ENCODE peak calls at places on chromosome 19, in nine cellular contexts. One of them, this sample, is unnamed.

GRCh38 chr19:45927565-45928261 is 13.1 kb upstream of the NANOS2 start:
- DNase-seq in activated CD4-positive, alpha-beta T cell treated with anti-CD3 and anti-CD28 coated beads, Interleukin-2, amount 50 U/mL, for 1 hour: peak
- DNase-seq in small intestine: peak
- DNase-seq in caudate nucleus: peak
- DNase-seq in uterus: peak
- DNase-seq in hypothalamus: peak
- DNase-seq in T-helper 1 cell: peak
- DNase-seq in SHP77: peak
- DNase-seq in H7: peak
- DNase-seq in this sample: peak

GRCh38 chr19:49447485-49448431 is 3.9 kb downstream of the PIH1D1 start:
- DNase-seq in activated CD4-positive, alpha-beta T cell treated with anti-CD3 and anti-CD28 coated beads, Interleukin-2, amount 50 U/mL, for 1 hour: no peak
- DNase-seq in small intestine: no peak
- DNase-seq in caudate nucleus: no peak
- DNase-seq in uterus: peak
- DNase-seq in hypothalamus: no peak
- DNase-seq in T-helper 1 cell: no peak
- DNase-seq in SHP77: no peak
- DNase-seq in H7: peak
- DNase-seq in this sample: no peak

GRCh38 chr19:12527034-12527836 is 24.0 kb downstream of the ZNF564 start:
- DNase-seq in activated CD4-positive, alpha-beta T cell treated with anti-CD3 and anti-CD28 coated beads, Interleukin-2, amount 50 U/mL, for 1 hour: no peak
- DNase-seq in small intestine: peak
- DNase-seq in caudate nucleus: no peak
- DNase-seq in uterus: no peak
- DNase-seq in hypothalamus: no peak
- DNase-seq in T-helper 1 cell: peak
- DNase-seq in SHP77: no peak
- DNase-seq in H7: no peak
- DNase-seq in this sample: no peak

GRCh38 chr19:51726049-51726448 is 2.3 kb upstream of the HAS1 start:
- DNase-seq in activated CD4-positive, alpha-beta T cell treated with anti-CD3 and anti-CD28 coated beads, Interleukin-2, amount 50 U/mL, for 1 hour: no peak
- DNase-seq in small intestine: no peak
- DNase-seq in caudate nucleus: peak
- DNase-seq in uterus: no peak
- DNase-seq in hypothalamus: peak
- DNase-seq in T-helper 1 cell: no peak
- DNase-seq in SHP77: no peak
- DNase-seq in H7: no peak
- DNase-seq in this sample: peak

GRCh38 chr19:42276284-42276683 is 7.2 kb downstream of the CIC start:
- DNase-seq in activated CD4-positive, alpha-beta T cell treated with anti-CD3 and anti-CD28 coated beads, Interleukin-2, amount 50 U/mL, for 1 hour: no peak
- DNase-seq in small intestine: no peak
- DNase-seq in caudate nucleus: no peak
- DNase-seq in uterus: no peak
- DNase-seq in hypothalamus: no peak
- DNase-seq in T-helper 1 cell: no peak
- DNase-seq in SHP77: no peak
- DNase-seq in H7: no peak
- DNase-seq in this sample: no peak

GRCh38 chr19:2333807-2334211 is 5.3 kb downstream of the SPPL2B start:
- DNase-seq in activated CD4-positive, alpha-beta T cell treated with anti-CD3 and anti-CD28 coated beads, Interleukin-2, amount 50 U/mL, for 1 hour: no peak
- DNase-seq in small intestine: peak
- DNase-seq in caudate nucleus: peak
- DNase-seq in uterus: no peak
- DNase-seq in hypothalamus: no peak
- DNase-seq in T-helper 1 cell: no peak
- DNase-seq in SHP77: peak
- DNase-seq in H7: peak
- DNase-seq in this sample: no peak

GRCh38 chr19:45099465-45100201 is 6.7 kb downstream of the PPP1R37 start:
- DNase-seq in activated CD4-positive, alpha-beta T cell treated with anti-CD3 and anti-CD28 coated beads, Interleukin-2, amount 50 U/mL, for 1 hour: no peak
- DNase-seq in small intestine: peak
- DNase-seq in caudate nucleus: no peak
- DNase-seq in uterus: no peak
- DNase-seq in hypothalamus: no peak
- DNase-seq in T-helper 1 cell: no peak
- DNase-seq in SHP77: no peak
- DNase-seq in H7: peak
- DNase-seq in this sample: no peak

GRCh38 chr19:4524808-4525562 is 6.7 kb upstream of the PLIN4 start:
- DNase-seq in activated CD4-positive, alpha-beta T cell treated with anti-CD3 and anti-CD28 coated beads, Interleukin-2, amount 50 U/mL, for 1 hour: peak
- DNase-seq in small intestine: peak
- DNase-seq in caudate nucleus: no peak
- DNase-seq in uterus: no peak
- DNase-seq in hypothalamus: no peak
- DNase-seq in T-helper 1 cell: peak
- DNase-seq in SHP77: peak
- DNase-seq in H7: peak
- DNase-seq in this sample: no peak

GRCh38 chr19:55265173-55265572 is 6.4 kb upstream of the PPP6R1 start:
- DNase-seq in activated CD4-positive, alpha-beta T cell treated with anti-CD3 and anti-CD28 coated beads, Interleukin-2, amount 50 U/mL, for 1 hour: no peak
- DNase-seq in small intestine: no peak
- DNase-seq in caudate nucleus: no peak
- DNase-seq in uterus: no peak
- DNase-seq in hypothalamus: no peak
- DNase-seq in T-helper 1 cell: no peak
- DNase-seq in SHP77: no peak
- DNase-seq in H7: no peak
- DNase-seq in this sample: no peak

GRCh38 chr19:49173198-49173597 is 15.6 kb downstream of the TRPM4 start:
- DNase-seq in activated CD4-positive, alpha-beta T cell treated with anti-CD3 and anti-CD28 coated beads, Interleukin-2, amount 50 U/mL, for 1 hour: no peak
- DNase-seq in small intestine: no peak
- DNase-seq in caudate nucleus: no peak
- DNase-seq in uterus: no peak
- DNase-seq in hypothalamus: no peak
- DNase-seq in T-helper 1 cell: no peak
- DNase-seq in SHP77: no peak
- DNase-seq in H7: no peak
- DNase-seq in this sample: no peak

GRCh38 chr19:45906221-45906620 is 3.8 kb upstream of the MYPOP start:
- DNase-seq in activated CD4-positive, alpha-beta T cell treated with anti-CD3 and anti-CD28 coated beads, Interleukin-2, amount 50 U/mL, for 1 hour: no peak
- DNase-seq in small intestine: no peak
- DNase-seq in caudate nucleus: no peak
- DNase-seq in uterus: no peak
- DNase-seq in hypothalamus: no peak
- DNase-seq in T-helper 1 cell: no peak
- DNase-seq in SHP77: no peak
- DNase-seq in H7: no peak
- DNase-seq in this sample: no peak

GRCh38 chr19:52602931-52603330 is 32.8 kb downstream of the ZNF701 start:
- DNase-seq in activated CD4-positive, alpha-beta T cell treated with anti-CD3 and anti-CD28 coated beads, Interleukin-2, amount 50 U/mL, for 1 hour: no peak
- DNase-seq in small intestine: no peak
- DNase-seq in caudate nucleus: no peak
- DNase-seq in uterus: no peak
- DNase-seq in hypothalamus: no peak
- DNase-seq in T-helper 1 cell: no peak
- DNase-seq in SHP77: no peak
- DNase-seq in H7: no peak
- DNase-seq in this sample: no peak

GRCh38 chr19:51564791-51565190 is 6.3 kb upstream of the ZNF175 start:
- DNase-seq in activated CD4-positive, alpha-beta T cell treated with anti-CD3 and anti-CD28 coated beads, Interleukin-2, amount 50 U/mL, for 1 hour: no peak
- DNase-seq in small intestine: no peak
- DNase-seq in caudate nucleus: no peak
- DNase-seq in uterus: no peak
- DNase-seq in hypothalamus: no peak
- DNase-seq in T-helper 1 cell: no peak
- DNase-seq in SHP77: no peak
- DNase-seq in H7: no peak
- DNase-seq in this sample: no peak

GRCh38 chr19:289651-290538 is 1.3 kb downstream of the PLPP2 start:
- DNase-seq in activated CD4-positive, alpha-beta T cell treated with anti-CD3 and anti-CD28 coated beads, Interleukin-2, amount 50 U/mL, for 1 hour: peak
- DNase-seq in small intestine: peak
- DNase-seq in caudate nucleus: no peak
- DNase-seq in uterus: peak
- DNase-seq in hypothalamus: no peak
- DNase-seq in T-helper 1 cell: peak
- DNase-seq in SHP77: peak
- DNase-seq in H7: peak
- DNase-seq in this sample: no peak

GRCh38 chr19:38507551-38508127 is 74.1 kb downstream of the RYR1 start:
- DNase-seq in activated CD4-positive, alpha-beta T cell treated with anti-CD3 and anti-CD28 coated beads, Interleukin-2, amount 50 U/mL, for 1 hour: no peak
- DNase-seq in small intestine: no peak
- DNase-seq in caudate nucleus: no peak
- DNase-seq in uterus: no peak
- DNase-seq in hypothalamus: no peak
- DNase-seq in T-helper 1 cell: no peak
- DNase-seq in SHP77: no peak
- DNase-seq in H7: no peak
- DNase-seq in this sample: no peak

GRCh38 chr19:19329199-19329598 is 8.6 kb downstream of the MAU2 start:
- DNase-seq in activated CD4-positive, alpha-beta T cell treated with anti-CD3 and anti-CD28 coated beads, Interleukin-2, amount 50 U/mL, for 1 hour: no peak
- DNase-seq in small intestine: no peak
- DNase-seq in caudate nucleus: no peak
- DNase-seq in uterus: no peak
- DNase-seq in hypothalamus: no peak
- DNase-seq in T-helper 1 cell: peak
- DNase-seq in SHP77: no peak
- DNase-seq in H7: no peak
- DNase-seq in this sample: no peak

GRCh38 chr19:35903550-35904179 is 1.3 kb downstream of the HCST start:
- DNase-seq in activated CD4-positive, alpha-beta T cell treated with anti-CD3 and anti-CD28 coated beads, Interleukin-2, amount 50 U/mL, for 1 hour: peak
- DNase-seq in small intestine: peak
- DNase-seq in caudate nucleus: peak
- DNase-seq in uterus: peak
- DNase-seq in hypothalamus: peak
- DNase-seq in T-helper 1 cell: peak
- DNase-seq in SHP77: peak
- DNase-seq in H7: peak
- DNase-seq in this sample: peak

GRCh38 chr19:8484331-8484894 is 18.0 kb downstream of the PRAM1 start:
- DNase-seq in activated CD4-positive, alpha-beta T cell treated with anti-CD3 and anti-CD28 coated beads, Interleukin-2, amount 50 U/mL, for 1 hour: no peak
- DNase-seq in small intestine: peak
- DNase-seq in caudate nucleus: no peak
- DNase-seq in uterus: no peak
- DNase-seq in hypothalamus: no peak
- DNase-seq in T-helper 1 cell: no peak
- DNase-seq in SHP77: no peak
- DNase-seq in H7: no peak
- DNase-seq in this sample: no peak

GRCh38 chr19:16703677-16704076 is 16.0 kb upstream of the NWD1 start:
- DNase-seq in activated CD4-positive, alpha-beta T cell treated with anti-CD3 and anti-CD28 coated beads, Interleukin-2, amount 50 U/mL, for 1 hour: no peak
- DNase-seq in small intestine: no peak
- DNase-seq in caudate nucleus: no peak
- DNase-seq in uterus: no peak
- DNase-seq in hypothalamus: no peak
- DNase-seq in T-helper 1 cell: no peak
- DNase-seq in SHP77: no peak
- DNase-seq in H7: no peak
- DNase-seq in this sample: no peak

GRCh38 chr19:6250024-6250605 is 29.7 kb downstream of the MLLT1 start:
- DNase-seq in activated CD4-positive, alpha-beta T cell treated with anti-CD3 and anti-CD28 coated beads, Interleukin-2, amount 50 U/mL, for 1 hour: no peak
- DNase-seq in small intestine: no peak
- DNase-seq in caudate nucleus: no peak
- DNase-seq in uterus: no peak
- DNase-seq in hypothalamus: no peak
- DNase-seq in T-helper 1 cell: no peak
- DNase-seq in SHP77: no peak
- DNase-seq in H7: no peak
- DNase-seq in this sample: no peak

GRCh38 chr19:47035495-47036232 is 12.8 kb downstream of the TMEM160 start:
- DNase-seq in activated CD4-positive, alpha-beta T cell treated with anti-CD3 and anti-CD28 coated beads, Interleukin-2, amount 50 U/mL, for 1 hour: peak
- DNase-seq in small intestine: peak
- DNase-seq in caudate nucleus: peak
- DNase-seq in uterus: peak
- DNase-seq in hypothalamus: peak
- DNase-seq in T-helper 1 cell: peak
- DNase-seq in SHP77: peak
- DNase-seq in H7: peak
- DNase-seq in this sample: peak

GRCh38 chr19:39438270-39438934 is 2.7 kb upstream of the RPS16 start:
- DNase-seq in activated CD4-positive, alpha-beta T cell treated with anti-CD3 and anti-CD28 coated beads, Interleukin-2, amount 50 U/mL, for 1 hour: no peak
- DNase-seq in small intestine: no peak
- DNase-seq in caudate nucleus: no peak
- DNase-seq in uterus: no peak
- DNase-seq in hypothalamus: no peak
- DNase-seq in T-helper 1 cell: no peak
- DNase-seq in SHP77: no peak
- DNase-seq in H7: no peak
- DNase-seq in this sample: no peak

GRCh38 chr19:35143231-35143715 is at the start of gene FXYD7:
- DNase-seq in activated CD4-positive, alpha-beta T cell treated with anti-CD3 and anti-CD28 coated beads, Interleukin-2, amount 50 U/mL, for 1 hour: no peak
- DNase-seq in small intestine: no peak
- DNase-seq in caudate nucleus: no peak
- DNase-seq in uterus: peak
- DNase-seq in hypothalamus: no peak
- DNase-seq in T-helper 1 cell: no peak
- DNase-seq in SHP77: no peak
- DNase-seq in H7: peak
- DNase-seq in this sample: no peak

GRCh38 chr19:2252481-2253105 is 3.5 kb downstream of the AMH start:
- DNase-seq in activated CD4-positive, alpha-beta T cell treated with anti-CD3 and anti-CD28 coated beads, Interleukin-2, amount 50 U/mL, for 1 hour: no peak
- DNase-seq in small intestine: no peak
- DNase-seq in caudate nucleus: no peak
- DNase-seq in uterus: no peak
- DNase-seq in hypothalamus: no peak
- DNase-seq in T-helper 1 cell: no peak
- DNase-seq in SHP77: no peak
- DNase-seq in H7: peak
- DNase-seq in this sample: no peak

GRCh38 chr19:55113570-55114039 is 3.8 kb downstream of the PPP1R12C start:
- DNase-seq in activated CD4-positive, alpha-beta T cell treated with anti-CD3 and anti-CD28 coated beads, Interleukin-2, amount 50 U/mL, for 1 hour: no peak
- DNase-seq in small intestine: no peak
- DNase-seq in caudate nucleus: peak
- DNase-seq in uterus: peak
- DNase-seq in hypothalamus: peak
- DNase-seq in T-helper 1 cell: no peak
- DNase-seq in SHP77: no peak
- DNase-seq in H7: peak
- DNase-seq in this sample: no peak

GRCh38 chr19:48997972-48998371 is 4.3 kb downstream of the RUVBL2 start:
- DNase-seq in activated CD4-positive, alpha-beta T cell treated with anti-CD3 and anti-CD28 coated beads, Interleukin-2, amount 50 U/mL, for 1 hour: peak
- DNase-seq in small intestine: peak
- DNase-seq in caudate nucleus: no peak
- DNase-seq in uterus: no peak
- DNase-seq in hypothalamus: no peak
- DNase-seq in T-helper 1 cell: peak
- DNase-seq in SHP77: peak
- DNase-seq in H7: peak
- DNase-seq in this sample: no peak

GRCh38 chr19:35216833-35217707 is 11.5 kb downstream of the FAM187B start:
- DNase-seq in activated CD4-positive, alpha-beta T cell treated with anti-CD3 and anti-CD28 coated beads, Interleukin-2, amount 50 U/mL, for 1 hour: peak
- DNase-seq in small intestine: no peak
- DNase-seq in caudate nucleus: no peak
- DNase-seq in uterus: no peak
- DNase-seq in hypothalamus: no peak
- DNase-seq in T-helper 1 cell: peak
- DNase-seq in SHP77: peak
- DNase-seq in H7: peak
- DNase-seq in this sample: no peak

GRCh38 chr19:38932425-38933179 is 1.9 kb downstream of the MRPS12 start:
- DNase-seq in activated CD4-positive, alpha-beta T cell treated with anti-CD3 and anti-CD28 coated beads, Interleukin-2, amount 50 U/mL, for 1 hour: peak
- DNase-seq in small intestine: peak
- DNase-seq in caudate nucleus: no peak
- DNase-seq in uterus: no peak
- DNase-seq in hypothalamus: no peak
- DNase-seq in T-helper 1 cell: peak
- DNase-seq in SHP77: peak
- DNase-seq in H7: peak
- DNase-seq in this sample: no peak

GRCh38 chr19:5143471-5144411 is 174.8 kb downstream of the KDM4B start:
- DNase-seq in activated CD4-positive, alpha-beta T cell treated with anti-CD3 and anti-CD28 coated beads, Interleukin-2, amount 50 U/mL, for 1 hour: no peak
- DNase-seq in small intestine: no peak
- DNase-seq in caudate nucleus: no peak
- DNase-seq in uterus: no peak
- DNase-seq in hypothalamus: no peak
- DNase-seq in T-helper 1 cell: no peak
- DNase-seq in SHP77: no peak
- DNase-seq in H7: peak
- DNase-seq in this sample: peak

GRCh38 chr19:29379257-29379986 is 146.4 kb upstream of the VSTM2B start:
- DNase-seq in activated CD4-positive, alpha-beta T cell treated with anti-CD3 and anti-CD28 coated beads, Interleukin-2, amount 50 U/mL, for 1 hour: no peak
- DNase-seq in small intestine: no peak
- DNase-seq in caudate nucleus: no peak
- DNase-seq in uterus: no peak
- DNase-seq in hypothalamus: no peak
- DNase-seq in T-helper 1 cell: no peak
- DNase-seq in SHP77: no peak
- DNase-seq in H7: peak
- DNase-seq in this sample: no peak

GRCh38 chr19:23917856-23918255 is 3.2 kb downstream of the ZNF726 start:
- DNase-seq in activated CD4-positive, alpha-beta T cell treated with anti-CD3 and anti-CD28 coated beads, Interleukin-2, amount 50 U/mL, for 1 hour: no peak
- DNase-seq in small intestine: no peak
- DNase-seq in caudate nucleus: no peak
- DNase-seq in uterus: no peak
- DNase-seq in hypothalamus: no peak
- DNase-seq in T-helper 1 cell: no peak
- DNase-seq in SHP77: no peak
- DNase-seq in H7: no peak
- DNase-seq in this sample: no peak

This sample was measured in posterior cingulate gyrus.